ENCODE peak calls at places on chromosomes 5 and 9, in five cellular contexts. K, I, V, T and N are unnamed samples.

GRCh38 chr5:67163231-67163756 is 33.3 kb downstream of the CD180 start:
- DNase-seq in T (no peak), I (no peak), K (no peak), V (no peak), N (no peak)

GRCh38 chr9:98247826-98248657 is 7.4 kb downstream of the TBC1D2 start:
- DNase-seq in I (no peak), T (no peak), K (no peak), V (no peak), N (no peak)

GRCh38 chr5:141326088-141326854 is 4.0 kb upstream of the PCDHGA1 start:
- DNase-seq in V (peak; percentile 76), K (peak; percentile 55), T (peak; percentile 78), I (peak; percentile 81), N (peak; percentile 43)

GRCh38 chr9:2427016-2427891 is 194.3 kb upstream of the VLDLR start:
- DNase-seq in T (no peak), K (peak; percentile 34), V (no peak), I (no peak), N (no peak)

GRCh38 chr9:112041536-112042243 is 133.4 kb downstream of the SUSD1 start:
- DNase-seq in K (no peak), V (peak; percentile 99), I (peak; percentile 94), T (no peak), N (no peak)

GRCh38 chr9:110744753-110745522 is 76.3 kb downstream of the MUSK start:
- DNase-seq in K (peak; percentile 26), T (no peak), V (peak; percentile 98), I (peak; percentile 86), N (no peak)

GRCh38 chr9:137534256-137535119 is 15.7 kb downstream of the PNPLA7 start:
- DNase-seq in T (peak; percentile 32), K (no peak), V (peak; percentile 68), I (peak; percentile 72), N (peak; percentile 43)

GRCh38 chr9:101585740-101586139 is 9.0 kb downstream of the PPP3R2 start:
- DNase-seq in T (no peak), V (no peak), I (no peak), K (no peak), N (no peak)

GRCh38 chr9:81497096-81497495 is 192.3 kb downstream of the TLE1 start:
- DNase-seq in K (no peak), V (no peak), T (no peak), I (no peak), N (no peak)

GRCh38 chr9:118058227-118058626 is 354.0 kb downstream of the TLR4 start:
- DNase-seq in K (no peak), I (no peak), T (no peak), V (no peak), N (no peak)